ENCODE peak calls at places on chromosomes 7 and 10, in eight cellular contexts. U is IMR-90; D is GM12865; P is CD8-positive, alpha-beta T cell; Y is left ventricle myocardium inferior; Z is fibroblast of pulmonary artery; F is transverse colon; H is astrocyte of the cerebellum. G is an unnamed sample.

GRCh38 chr7:114554781-114555537 is 140.3 kb downstream of the FOXP2 start:
- DNase-seq in U (peak), D (peak), P (no peak), Y (no peak), Z (peak), F (no peak), H (no peak), G (peak)

GRCh38 chr10:5873515-5873995 is 16.1 kb downstream of the ANKRD16 start:
- DNase-seq in U (peak), D (peak), P (peak), Y (peak), Z (peak), F (peak), H (peak), G (peak)

GRCh38 chr10:22606164-22606614 is 108.2 kb downstream of the PIP4K2A start:
- DNase-seq in U (peak), D (peak), P (peak), Y (no peak), Z (no peak), F (peak), H (no peak), G (peak)

GRCh38 chr10:73644015-73644743 is 2.9 kb upstream of the MYOZ1 start:
- DNase-seq in U (peak), D (peak), P (peak), Y (no peak), Z (peak), F (peak), H (peak), G (peak)

GRCh38 chr10:34637419-34637911 is 177.6 kb downstream of the PARD3 start:
- DNase-seq in U (peak), D (peak), P (peak), Y (peak), Z (peak), F (peak), H (peak), G (peak)

GRCh38 chr10:116278832-116279231 is 5.8 kb upstream of the GFRA1 start:
- DNase-seq in U (peak), D (no peak), P (no peak), Y (no peak), Z (no peak), F (no peak), H (no peak), G (no peak)

GRCh38 chr10:6379015-6379776 is 176.5 kb downstream of the PFKFB3 start:
- DNase-seq in U (no peak), D (no peak), P (no peak), Y (no peak), Z (no peak), F (no peak), H (no peak), G (no peak)

GRCh38 chr10:633279-634245 is 55.9 kb downstream of the DIP2C start:
- DNase-seq in U (no peak), D (no peak), P (no peak), Y (no peak), Z (no peak), F (no peak), H (no peak), G (no peak)

GRCh38 chr10:29412452-29413004 is 123.7 kb downstream of the LYZL1 start:
- DNase-seq in U (peak), D (no peak), P (no peak), Y (no peak), Z (peak), F (no peak), H (no peak), G (peak)

GRCh38 chr7:137878333-137878961 is 31.7 kb upstream of the DGKI start:
- DNase-seq in U (peak), D (no peak), P (no peak), Y (peak), Z (peak), F (peak), H (no peak), G (peak)

GRCh38 chr10:29642996-29643395 is 8.2 kb upstream of the SVIL start:
- DNase-seq in U (peak), D (no peak), P (no peak), Y (no peak), Z (peak), F (no peak), H (no peak), G (peak)

GRCh38 chr10:45353176-45353575 is 20.8 kb upstream of the ALOX5 start:
- DNase-seq in U (no peak), D (peak), P (no peak), Y (no peak), Z (no peak), F (no peak), H (no peak), G (no peak)

GRCh38 chr7:16465469-16466086 is at the start of gene SOSTDC1:
- DNase-seq in U (no peak), D (no peak), P (no peak), Y (no peak), Z (peak), F (peak), H (peak), G (peak)

GRCh38 chr7:122027058-122027457 is 117.0 kb downstream of the AASS start:
- DNase-seq in U (no peak), D (no peak), P (no peak), Y (no peak), Z (no peak), F (no peak), H (no peak), G (no peak)

GRCh38 chr7:76063525-76063924 is 15.6 kb downstream of the MDH2 start:
- DNase-seq in U (no peak), D (no peak), P (no peak), Y (peak), Z (no peak), F (peak), H (no peak), G (no peak)

GRCh38 chr7:106178593-106179134 is 66.6 kb upstream of the SYPL1 start:
- DNase-seq in U (peak), D (peak), P (no peak), Y (no peak), Z (peak), F (no peak), H (peak), G (peak)

GRCh38 chr7:147478751-147479150 is 1111.8 kb upstream of the C7orf33 start:
- DNase-seq in U (no peak), D (no peak), P (no peak), Y (no peak), Z (no peak), F (no peak), H (no peak), G (no peak)

GRCh38 chr10:6445671-6446278 is 134.3 kb downstream of the PRKCQ start:
- DNase-seq in U (peak), D (peak), P (peak), Y (peak), Z (peak), F (peak), H (peak), G (peak)

GRCh38 chr7:157576415-157576814 is 239.6 kb downstream of the DNAJB6 start:
- DNase-seq in U (no peak), D (no peak), P (peak), Y (no peak), Z (no peak), F (peak), H (no peak), G (no peak)

GRCh38 chr10:112562122-112562521 is 115.1 kb downstream of the VTI1A start:
- DNase-seq in U (no peak), D (no peak), P (no peak), Y (no peak), Z (no peak), F (no peak), H (no peak), G (no peak)

GRCh38 chr7:37510043-37510634 is 61.5 kb upstream of the ELMO1 start:
- DNase-seq in U (no peak), D (peak), P (no peak), Y (no peak), Z (peak), F (no peak), H (no peak), G (peak)

GRCh38 chr10:76034236-76035009 is 603.0 kb downstream of the LRMDA start:
- DNase-seq in U (no peak), D (no peak), P (no peak), Y (no peak), Z (no peak), F (no peak), H (no peak), G (no peak)

GRCh38 chr7:6640246-6640721 is 3.2 kb downstream of the ZNF316 start:
- DNase-seq in U (peak), D (no peak), P (no peak), Y (peak), Z (peak), F (no peak), H (no peak), G (peak)

GRCh38 chr7:102284399-102284798 is 2.3 kb upstream of the SH2B2 start:
- DNase-seq in U (no peak), D (peak), P (peak), Y (no peak), Z (no peak), F (peak), H (no peak), G (no peak)

GRCh38 chr7:112006071-112006470 is 200.1 kb downstream of the DOCK4 start:
- DNase-seq in U (no peak), D (no peak), P (no peak), Y (no peak), Z (no peak), F (no peak), H (no peak), G (no peak)

GRCh38 chr10:4191894-4192293 is 406.9 kb upstream of the KLF6 start:
- DNase-seq in U (no peak), D (no peak), P (no peak), Y (no peak), Z (no peak), F (no peak), H (no peak), G (no peak)

GRCh38 chr7:95614442-95614940 is 18.2 kb upstream of the PDK4 start:
- DNase-seq in U (no peak), D (no peak), P (no peak), Y (no peak), Z (no peak), F (no peak), H (no peak), G (no peak)

GRCh38 chr10:71494980-71495381 is 98.3 kb downstream of the CDH23 start:
- DNase-seq in U (no peak), D (peak), P (no peak), Y (no peak), Z (no peak), F (no peak), H (no peak), G (no peak)

GRCh38 chr7:27890205-27890849 is 150.4 kb downstream of the TAX1BP1 start:
- DNase-seq in U (no peak), D (peak), P (no peak), Y (no peak), Z (no peak), F (no peak), H (no peak), G (no peak)

GRCh38 chr7:92916751-92917369 is 80.5 kb upstream of the CDK6 start:
- DNase-seq in U (peak), D (no peak), P (no peak), Y (no peak), Z (peak), F (no peak), H (peak), G (peak)

DNA sequence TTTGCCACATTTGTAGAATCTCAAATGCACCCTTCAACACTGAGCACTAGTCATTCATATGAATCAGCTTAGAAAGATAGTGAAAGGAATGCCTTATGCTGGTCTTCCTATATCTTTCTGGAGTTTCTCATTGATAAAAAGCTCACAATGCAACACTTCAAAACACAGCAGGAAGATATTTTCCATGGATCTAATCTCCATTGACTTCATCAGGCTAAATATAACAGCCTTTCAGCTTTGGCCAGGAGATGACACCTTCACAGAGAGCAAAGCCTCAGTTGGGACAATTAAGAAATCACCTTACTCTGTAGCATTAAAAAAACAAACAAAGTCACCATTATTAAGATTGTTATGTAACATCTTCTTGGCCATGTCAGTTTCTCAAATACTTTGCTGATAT is 6.7 kb downstream of the NRP1 start:
- DNase-seq in U (peak), D (no peak), P (no peak), Y (no peak), Z (no peak), F (no peak), H (no peak), G (no peak)
- TF ChIP-seq CTCF in U (peak), D (no peak), P (no peak), Y (peak), Z (peak), F (no peak), H (peak), G (peak)

DNA sequence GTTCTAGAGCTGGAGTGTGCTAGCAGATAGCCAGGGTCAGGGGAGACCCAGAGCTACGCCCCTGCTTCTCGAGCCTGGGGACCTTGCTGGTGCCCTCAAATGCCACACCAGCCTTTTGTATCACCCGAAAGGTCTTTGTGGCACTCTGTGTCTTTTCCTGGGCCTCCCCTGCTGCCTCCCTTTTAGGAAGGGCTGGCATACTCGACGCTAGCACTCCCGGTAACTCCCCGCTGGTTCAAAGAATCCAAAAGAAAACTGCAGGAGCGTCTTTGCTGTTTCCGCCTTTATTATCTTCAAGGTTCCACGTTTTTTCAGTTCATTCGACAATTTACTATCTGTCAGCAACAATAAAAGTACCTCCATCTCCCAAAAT is 36.3 kb downstream of the CTBP2 start:
- DNase-seq in U (no peak), D (no peak), P (no peak), Y (no peak), Z (no peak), F (no peak), H (no peak), G (no peak)
- H3K4me3 ChIP-seq in U (no peak), D (no peak), P (no peak), Y (peak), Z (peak), F (no peak), H (no peak), G (peak)

GRCh38 chr10:61465216-61465496 is 12.0 kb upstream of the TMEM26 start:
- DNase-seq in U (no peak), D (no peak), P (no peak), Y (no peak), Z (no peak), F (no peak), H (no peak), G (no peak)
- TF ChIP-seq CTCF in U (no peak), D (no peak), P (no peak), Y (no peak), Z (peak), F (no peak), H (peak), G (peak)

GRCh38 chr7:156153590-156153989 is 341.3 kb upstream of the SHH start:
- DNase-seq in U (no peak), D (no peak), P (no peak), Y (no peak), Z (no peak), F (no peak), H (no peak), G (no peak)
- H3K4me3 ChIP-seq in U (no peak), D (no peak), P (no peak), Y (no peak), Z (no peak), F (no peak), H (no peak), G (no peak)

GRCh38 chr10:12699258-12699700 is 302.2 kb downstream of the CCDC3 start:
- DNase-seq in U (no peak), D (no peak), P (no peak), Y (no peak), Z (no peak), F (peak), H (no peak), G (no peak)
- TF ChIP-seq CTCF in U (no peak), D (no peak), P (no peak), Y (no peak), Z (no peak), F (no peak), H (no peak), G (no peak)

GRCh38 chr7:87475359-87476178 is at the start of gene ABCB4:
- DNase-seq in U (no peak), D (peak), P (no peak), Y (peak), Z (no peak), F (peak), H (no peak), G (no peak)
- H3K4me3 ChIP-seq in U (peak), D (peak), P (peak), Y (peak), Z (peak), F (peak), H (peak), G (peak)

GRCh38 chr7:30511973-30512662 is 7.5 kb upstream of the GGCT start:
- DNase-seq in U (no peak), D (no peak), P (no peak), Y (no peak), Z (no peak), F (no peak), H (no peak), G (no peak)
- TF ChIP-seq CTCF in U (no peak), D (no peak), P (no peak), Y (no peak), Z (no peak), F (no peak), H (no peak), G (no peak)

GRCh38 chr7:94395141-94396041 is 696 bp downstream of the COL1A2 start:
- DNase-seq in U (peak), D (peak), P (no peak), Y (no peak), Z (peak), F (peak), H (peak), G (peak)
- H3K4me3 ChIP-seq in U (peak), D (no peak), P (peak), Y (peak), Z (peak), F (peak), H (peak), G (peak)

DNA sequence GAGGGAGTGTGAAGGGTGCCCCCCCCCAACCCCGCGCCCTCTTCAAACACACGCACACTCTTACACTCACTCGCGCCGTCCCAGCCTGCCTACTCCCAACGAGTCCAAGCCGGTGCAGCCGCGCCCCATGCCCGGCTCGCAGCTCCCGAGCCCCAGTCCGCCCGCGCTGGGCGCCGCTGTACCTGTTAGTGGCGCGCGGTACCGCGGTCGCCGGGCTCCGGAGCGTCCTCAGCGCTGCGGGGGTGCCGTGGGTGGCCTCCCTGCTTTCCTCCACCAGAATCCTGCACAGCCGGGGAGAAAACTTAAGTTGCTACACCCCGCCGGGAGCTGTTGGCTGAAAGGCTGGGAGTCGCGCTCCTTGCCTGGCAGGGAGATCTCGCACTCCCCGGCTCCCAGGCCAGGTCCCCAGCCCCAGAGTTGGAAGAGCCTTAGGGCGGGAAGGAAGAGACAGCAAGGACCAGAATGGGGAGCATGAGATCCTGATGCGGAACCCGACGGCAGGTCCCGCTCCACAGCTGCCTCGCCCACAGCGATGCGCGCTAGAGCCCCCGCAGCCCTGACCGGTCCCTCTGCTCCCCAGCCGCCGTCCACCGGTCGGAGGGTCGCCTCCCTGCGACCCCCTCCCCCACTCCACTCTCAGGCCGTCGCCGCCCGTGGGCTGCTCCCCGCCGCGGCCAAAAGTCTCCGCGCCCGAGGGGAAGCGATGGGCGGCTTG is 861 bp downstream of the ST8SIA6 start:
- DNase-seq in U (no peak), D (no peak), P (no peak), Y (peak), Z (peak), F (peak), H (no peak), G (peak)
- TF ChIP-seq CTCF in U (no peak), D (no peak), P (no peak), Y (no peak), Z (no peak), F (no peak), H (no peak), G (no peak)